ENCODE peak calls at places on chromosome 1, in four cellular contexts. One of them, this sample, is unnamed.

GRCh38 chr1:73105755-73106154 is 823.4 kb upstream of the NEGR1 start:
- DNase-seq in small intestine: no peak
- DNase-seq in esophagus squamous epithelium: no peak
- DNase-seq in psoas muscle: no peak
- DNase-seq in this sample: peak; percentile 33

GRCh38 chr1:25099343-25099951 is 132.9 kb downstream of the SYF2 start:
- DNase-seq in esophagus squamous epithelium: no peak
- DNase-seq in psoas muscle: no peak
- DNase-seq in small intestine: no peak
- DNase-seq in this sample: no peak

GRCh38 chr1:113282897-113283285 is 107.4 kb upstream of the MAGI3 start:
- DNase-seq in small intestine: no peak
- DNase-seq in esophagus squamous epithelium: no peak
- DNase-seq in psoas muscle: no peak
- DNase-seq in this sample: no peak

GRCh38 chr1:25821630-25822091 is 1.9 kb downstream of the MTFR1L start:
- DNase-seq in small intestine: no peak
- DNase-seq in esophagus squamous epithelium: no peak
- DNase-seq in psoas muscle: peak; percentile 44
- DNase-seq in this sample: no peak

GRCh38 chr1:234554157-234554477 is 55.9 kb downstream of the IRF2BP2 start:
- DNase-seq in psoas muscle: no peak
- DNase-seq in esophagus squamous epithelium: no peak
- DNase-seq in small intestine: no peak
- DNase-seq in this sample: no peak

GRCh38 chr1:210144736-210145135 is 87.9 kb upstream of the SERTAD4 start:
- DNase-seq in psoas muscle: no peak
- DNase-seq in small intestine: no peak
- DNase-seq in esophagus squamous epithelium: no peak
- DNase-seq in this sample: no peak

GRCh38 chr1:202160377-202160940 is at the start of gene PTPN7:
- DNase-seq in esophagus squamous epithelium: no peak
- DNase-seq in small intestine: no peak
- DNase-seq in psoas muscle: no peak
- DNase-seq in this sample: no peak

GRCh38 chr1:233113009-233113712 is 162.8 kb downstream of the NTPCR start:
- DNase-seq in esophagus squamous epithelium: peak; percentile 10
- DNase-seq in small intestine: peak; percentile 29
- DNase-seq in psoas muscle: peak; percentile 77
- DNase-seq in this sample: peak; percentile 79

GRCh38 chr1:58815069-58815679 is 31.3 kb upstream of the JUN start:
- DNase-seq in small intestine: peak; percentile 87
- DNase-seq in psoas muscle: peak; percentile 86
- DNase-seq in esophagus squamous epithelium: peak; percentile 33
- DNase-seq in this sample: peak; percentile 92

GRCh38 chr1:246166841-246167240 is 340.2 kb downstream of the SMYD3 start:
- DNase-seq in esophagus squamous epithelium: no peak
- DNase-seq in psoas muscle: no peak
- DNase-seq in small intestine: no peak
- DNase-seq in this sample: no peak

GRCh38 chr1:165075725-165076370 is 280.7 kb downstream of the LMX1A start:
- DNase-seq in esophagus squamous epithelium: no peak
- DNase-seq in small intestine: peak; percentile 24
- DNase-seq in psoas muscle: no peak
- DNase-seq in this sample: no peak

GRCh38 chr1:185439727-185440415 is 122.8 kb upstream of the IVNS1ABP start:
- DNase-seq in esophagus squamous epithelium: no peak
- DNase-seq in small intestine: peak; percentile 51
- DNase-seq in psoas muscle: no peak
- DNase-seq in this sample: no peak

GRCh38 chr1:147647796-147648633 is 22.3 kb downstream of the ACP6 start:
- DNase-seq in psoas muscle: no peak
- DNase-seq in esophagus squamous epithelium: no peak
- DNase-seq in small intestine: peak; percentile 45
- DNase-seq in this sample: no peak

GRCh38 chr1:157040802-157041201 is 4.7 kb downstream of the ARHGEF11 start:
- DNase-seq in small intestine: no peak
- DNase-seq in psoas muscle: no peak
- DNase-seq in esophagus squamous epithelium: no peak
- DNase-seq in this sample: no peak

GRCh38 chr1:151720190-151720953 is 950 bp upstream of the RIIAD1 start:
- DNase-seq in psoas muscle: no peak
- DNase-seq in small intestine: peak; percentile 50
- DNase-seq in esophagus squamous epithelium: no peak
- DNase-seq in this sample: no peak

GRCh38 chr1:159089184-159089791 is 12.7 kb upstream of the AIM2 start:
- DNase-seq in small intestine: peak; percentile 33
- DNase-seq in psoas muscle: no peak
- DNase-seq in esophagus squamous epithelium: no peak
- DNase-seq in this sample: no peak

GRCh38 chr1:70486676-70487470 is 75.8 kb downstream of the CTH start:
- DNase-seq in esophagus squamous epithelium: no peak
- DNase-seq in small intestine: no peak
- DNase-seq in psoas muscle: peak; percentile 21
- DNase-seq in this sample: no peak

GRCh38 chr1:36387141-36387949 is 1.6 kb upstream of the STK40 start:
- DNase-seq in psoas muscle: peak; percentile 41
- DNase-seq in small intestine: no peak
- DNase-seq in esophagus squamous epithelium: no peak
- DNase-seq in this sample: peak; percentile 64

GRCh38 chr1:88983791-88984552 is 8.5 kb downstream of the KYAT3 start:
- DNase-seq in esophagus squamous epithelium: no peak
- DNase-seq in small intestine: peak; percentile 81
- DNase-seq in psoas muscle: no peak
- DNase-seq in this sample: no peak

GRCh38 chr1:228082975-228083870 is 715 bp downstream of the ARF1 start:
- DNase-seq in small intestine: peak; percentile 87
- DNase-seq in psoas muscle: peak; percentile 69
- DNase-seq in esophagus squamous epithelium: no peak
- DNase-seq in this sample: peak; percentile 82

GRCh38 chr1:169788402-169788801 is 6.3 kb downstream of the METTL18 start:
- DNase-seq in psoas muscle: no peak
- DNase-seq in esophagus squamous epithelium: no peak
- DNase-seq in small intestine: no peak
- DNase-seq in this sample: no peak

GRCh38 chr1:149962039-149962647 is 25.5 kb upstream of the MTMR11 start:
- DNase-seq in psoas muscle: no peak
- DNase-seq in small intestine: peak; percentile 86
- DNase-seq in esophagus squamous epithelium: peak; percentile 9
- DNase-seq in this sample: no peak

GRCh38 chr1:230137328-230137815 is 70.3 kb downstream of the GALNT2 start:
- DNase-seq in psoas muscle: no peak
- DNase-seq in small intestine: no peak
- DNase-seq in esophagus squamous epithelium: no peak
- DNase-seq in this sample: no peak

GRCh38 chr1:112508242-112509004 is at the start of gene WNT2B:
- DNase-seq in psoas muscle: peak; percentile 33
- DNase-seq in esophagus squamous epithelium: no peak
- DNase-seq in small intestine: peak; percentile 42
- DNase-seq in this sample: peak; percentile 57

GRCh38 chr1:37477198-37477931 is 3.0 kb downstream of the ZC3H12A start:
- DNase-seq in small intestine: peak; percentile 82
- DNase-seq in esophagus squamous epithelium: no peak
- DNase-seq in psoas muscle: peak; percentile 33
- DNase-seq in this sample: peak; percentile 76

GRCh38 chr1:227770812-227771211 is 35.6 kb downstream of the SNAP47 start:
- DNase-seq in small intestine: no peak
- DNase-seq in esophagus squamous epithelium: no peak
- DNase-seq in psoas muscle: no peak
- DNase-seq in this sample: no peak

GRCh38 chr1:74673351-74674111 is at the start of gene ERICH3:
- DNase-seq in psoas muscle: no peak
- DNase-seq in esophagus squamous epithelium: no peak
- DNase-seq in small intestine: no peak
- DNase-seq in this sample: no peak

GRCh38 chr1:221725683-221726330 is 16.1 kb downstream of the DUSP10 start:
- DNase-seq in psoas muscle: no peak
- DNase-seq in esophagus squamous epithelium: no peak
- DNase-seq in small intestine: no peak
- DNase-seq in this sample: no peak

GRCh38 chr1:42179900-42180329 is 15.4 kb upstream of the GUCA2A start:
- DNase-seq in esophagus squamous epithelium: no peak
- DNase-seq in psoas muscle: no peak
- DNase-seq in small intestine: no peak
- DNase-seq in this sample: no peak

GRCh38 chr1:42183646-42184268 is 19.2 kb upstream of the GUCA2A start:
- DNase-seq in psoas muscle: no peak
- DNase-seq in esophagus squamous epithelium: no peak
- DNase-seq in small intestine: no peak
- DNase-seq in this sample: no peak

GRCh38 chr1:42183210-42183609 is 18.7 kb upstream of the GUCA2A start:
- DNase-seq in esophagus squamous epithelium: no peak
- DNase-seq in psoas muscle: no peak
- DNase-seq in small intestine: no peak
- DNase-seq in this sample: no peak

GRCh38 chr1:42179275-42179674 is 14.7 kb upstream of the GUCA2A start:
- DNase-seq in psoas muscle: no peak
- DNase-seq in small intestine: no peak
- DNase-seq in esophagus squamous epithelium: no peak
- DNase-seq in this sample: no peak

DNA sequence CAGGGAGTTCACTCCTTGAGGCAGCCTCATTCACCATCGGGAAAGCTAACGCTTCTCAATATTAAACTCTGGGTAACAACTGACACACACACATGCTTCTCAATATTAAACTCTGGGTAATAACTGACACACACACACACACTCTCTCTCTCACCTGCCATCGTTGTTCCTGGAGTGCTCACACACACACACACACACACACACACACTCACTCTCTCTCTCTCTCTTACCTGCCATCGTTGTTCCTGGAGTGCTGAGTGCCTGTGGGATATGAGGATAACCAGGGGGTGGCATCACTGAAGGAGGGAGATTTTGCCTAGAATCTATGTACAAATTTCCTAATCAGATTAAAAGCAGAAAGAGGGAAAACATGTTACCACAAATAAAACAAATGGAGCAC is 17.1 kb upstream of the GUCA2A start:
- DNase-seq in small intestine: no peak
- DNase-seq in esophagus squamous epithelium: no peak
- DNase-seq in psoas muscle: no peak
- DNase-seq in this sample: no peak
- H3K27ac ChIP-seq in small intestine: no peak overlapping the region
- H3K27ac ChIP-seq in esophagus squamous epithelium: no peak overlapping the region
- H3K27ac ChIP-seq in psoas muscle: no peak overlapping the region
- H3K27ac ChIP-seq in this sample: no peak overlapping the region

DNA sequence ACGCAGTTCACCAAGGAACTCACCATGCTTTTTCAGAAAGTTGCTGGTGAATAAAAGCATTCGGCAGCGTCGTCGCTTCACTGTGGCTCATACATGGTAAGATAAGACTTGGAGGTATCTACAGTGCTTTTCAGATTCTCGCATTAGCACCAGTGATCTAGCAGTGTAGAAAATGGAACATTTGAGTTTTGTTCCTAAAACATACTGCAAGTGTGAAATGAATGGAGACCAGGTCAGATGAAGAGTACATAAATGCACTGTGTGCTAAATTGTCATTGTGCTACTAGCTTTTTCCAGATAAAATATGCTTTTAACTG is 200.3 kb downstream of the PDE4B start:
- DNase-seq in esophagus squamous epithelium: no peak
- DNase-seq in small intestine: no peak
- DNase-seq in psoas muscle: no peak
- DNase-seq in this sample: no peak
- H3K4me3 ChIP-seq in esophagus squamous epithelium: no peak overlapping the region
- H3K4me3 ChIP-seq in small intestine: no peak overlapping the region
- H3K4me3 ChIP-seq in psoas muscle: no peak overlapping the region
- H3K4me3 ChIP-seq in this sample: no peak overlapping the region

GRCh38 chr1:182791464-182792179 is 2.0 kb downstream of the NPL start:
- DNase-seq in psoas muscle: no peak
- DNase-seq in esophagus squamous epithelium: no peak
- DNase-seq in small intestine: no peak
- DNase-seq in this sample: no peak
- H3K27me3 ChIP-seq in psoas muscle: no peaks in the 10 kb centered on the region
- H3K27me3 ChIP-seq in esophagus squamous epithelium: no peaks in the 10 kb centered on the region
- H3K27me3 ChIP-seq in small intestine: no peaks in the 10 kb centered on the region
- H3K27me3 ChIP-seq in this sample: no peaks in the 10 kb centered on the region

DNA sequence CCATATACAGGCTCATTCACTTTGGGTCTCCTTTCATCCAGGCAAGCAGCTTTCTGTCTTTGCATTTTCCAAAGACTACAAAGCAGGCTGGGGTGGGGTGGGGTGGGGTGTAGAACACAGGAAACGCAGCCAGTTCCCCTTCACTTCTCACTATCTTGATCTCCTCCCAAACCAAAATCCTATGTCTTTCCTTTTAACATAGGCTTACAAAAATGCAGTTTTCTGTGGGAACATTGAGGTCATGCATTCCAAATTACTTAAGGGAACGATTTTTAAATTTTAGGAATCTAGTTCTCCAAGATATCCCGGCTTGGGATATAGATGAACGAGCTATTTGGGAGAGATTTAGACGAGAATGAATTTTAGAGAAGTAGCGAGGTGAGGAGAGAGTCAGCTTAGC is 948 bp upstream of the STX12 start:
- DNase-seq in psoas muscle: no peak
- DNase-seq in esophagus squamous epithelium: no peak
- DNase-seq in small intestine: no peak
- DNase-seq in this sample: no peak
- H3K27ac ChIP-seq in psoas muscle: peak overlapping the region; percentile 95
- H3K27ac ChIP-seq in esophagus squamous epithelium: peak overlapping the region; percentile 97
- H3K27ac ChIP-seq in small intestine: peak overlapping the region; percentile 93
- H3K27ac ChIP-seq in this sample: peak overlapping the region; percentile 83

DNA sequence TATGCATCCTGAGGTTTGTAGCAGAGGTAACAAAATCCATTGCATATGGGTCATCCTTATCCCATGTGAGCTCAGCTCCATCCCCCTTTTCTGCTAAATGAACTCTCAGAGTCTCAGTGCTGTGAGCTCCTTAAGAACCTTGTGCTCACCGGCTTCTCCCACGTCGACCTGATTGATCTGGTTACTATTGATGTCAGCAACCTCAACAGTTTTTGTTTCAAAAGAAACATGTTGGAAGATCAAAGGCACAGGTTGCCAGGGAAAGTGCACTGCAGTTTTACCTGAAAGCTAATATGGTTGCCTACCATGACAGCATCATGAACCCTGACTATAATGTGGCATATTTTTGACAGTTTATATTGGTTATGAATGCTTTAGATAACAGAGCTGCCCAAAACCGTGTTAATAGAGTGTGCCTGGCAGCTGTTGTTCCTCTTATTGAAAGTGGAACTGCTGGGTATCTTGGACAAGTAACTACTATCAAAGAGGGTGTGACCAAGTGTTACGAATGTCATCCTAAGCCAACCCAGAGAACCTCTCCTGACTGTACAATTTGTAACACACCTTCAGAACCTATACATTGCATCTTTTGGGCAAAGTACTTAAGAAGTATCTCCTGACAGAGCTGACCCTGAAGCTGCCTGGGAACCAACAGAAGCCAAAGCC is 131.5 kb downstream of the HS2ST1 start:
- DNase-seq in psoas muscle: no peak
- DNase-seq in small intestine: peak; percentile 9
- DNase-seq in esophagus squamous epithelium: no peak
- DNase-seq in this sample: no peak
- H3K4me3 ChIP-seq in psoas muscle: no peak overlapping the region
- H3K4me3 ChIP-seq in small intestine: no peak overlapping the region
- H3K4me3 ChIP-seq in esophagus squamous epithelium: no peak overlapping the region
- H3K4me3 ChIP-seq in this sample: no peak overlapping the region